ENCODE peak calls at places on chromosomes 1 and 21, in six cellular contexts. Z is GM23338, N is progenitor cell of endocrine pancreas, O is H1, H is GM10248, Q is pancreas. K is an unnamed sample.
A peak's percentile ranks its signal among the peaks of the same experiment; 100 is the strongest.

GRCh38 chr1:66550243-66550642 is 16.3 kb downstream of the SGIP1 start:
- DNase-seq in Z (no peak), N (no peak), O (no peak), H (no peak), Q (no peak), K (no peak)

GRCh38 chr1:94032637-94033036 is 88.3 kb downstream of the ABCA4 start:
- DNase-seq in Z (no peak), N (no peak), O (no peak), H (no peak), Q (no peak), K (no peak)

GRCh38 chr1:216518844-216519627 is 95.8 kb upstream of the USH2A start:
- DNase-seq in Z (no peak), N (no peak), O (no peak), H (no peak), Q (no peak), K (no peak)

GRCh38 chr1:6486433-6487011 is 4.9 kb downstream of the PLEKHG5 start:
- DNase-seq in Z (peak; percentile 98), N (peak; percentile 89), O (peak; percentile 79), H (peak; percentile 87), Q (peak; percentile 74), K (peak; percentile 77)

GRCh38 chr1:246280551-246280950 is 226.5 kb downstream of the SMYD3 start:
- DNase-seq in Z (peak; percentile 21), N (no peak), O (no peak), H (no peak), Q (no peak), K (no peak)

GRCh38 chr1:200727257-200727656 is 11.4 kb upstream of the CAMSAP2 start:
- DNase-seq in Z (no peak), N (no peak), O (no peak), H (no peak), Q (no peak), K (no peak)

GRCh38 chr1:12344611-12345299 is 114.9 kb downstream of the VPS13D start:
- DNase-seq in Z (no peak), N (no peak), O (no peak), H (peak; percentile 11), Q (no peak), K (no peak)

GRCh38 chr1:195766709-195767108 is 841.5 kb downstream of the KCNT2 start:
- DNase-seq in Z (no peak), N (no peak), O (no peak), H (no peak), Q (no peak), K (no peak)

GRCh38 chr1:3162483-3162882 is 93.5 kb downstream of the PRDM16 start:
- DNase-seq in Z (no peak), N (no peak), O (no peak), H (no peak), Q (no peak), K (no peak)

GRCh38 chr1:32716312-32717126 is 13.9 kb upstream of the SYNC start:
- DNase-seq in Z (peak; percentile 100), N (peak; percentile 94), O (peak; percentile 91), H (peak; percentile 83), Q (peak; percentile 100), K (peak; percentile 63)

GRCh38 chr1:204376919-204377799 is 17.4 kb upstream of the PLEKHA6 start:
- DNase-seq in Z (no peak), N (no peak), O (no peak), H (no peak), Q (peak; percentile 94), K (no peak)

GRCh38 chr21:44914176-44914874 is 6.4 kb downstream of the ITGB2 start:
- DNase-seq in Z (no peak), N (no peak), O (no peak), H (no peak), Q (no peak), K (no peak)

GRCh38 chr21:43699933-43700599 is 18.9 kb upstream of the PDXK start:
- DNase-seq in Z (no peak), N (no peak), O (no peak), H (no peak), Q (no peak), K (no peak)

DNA sequence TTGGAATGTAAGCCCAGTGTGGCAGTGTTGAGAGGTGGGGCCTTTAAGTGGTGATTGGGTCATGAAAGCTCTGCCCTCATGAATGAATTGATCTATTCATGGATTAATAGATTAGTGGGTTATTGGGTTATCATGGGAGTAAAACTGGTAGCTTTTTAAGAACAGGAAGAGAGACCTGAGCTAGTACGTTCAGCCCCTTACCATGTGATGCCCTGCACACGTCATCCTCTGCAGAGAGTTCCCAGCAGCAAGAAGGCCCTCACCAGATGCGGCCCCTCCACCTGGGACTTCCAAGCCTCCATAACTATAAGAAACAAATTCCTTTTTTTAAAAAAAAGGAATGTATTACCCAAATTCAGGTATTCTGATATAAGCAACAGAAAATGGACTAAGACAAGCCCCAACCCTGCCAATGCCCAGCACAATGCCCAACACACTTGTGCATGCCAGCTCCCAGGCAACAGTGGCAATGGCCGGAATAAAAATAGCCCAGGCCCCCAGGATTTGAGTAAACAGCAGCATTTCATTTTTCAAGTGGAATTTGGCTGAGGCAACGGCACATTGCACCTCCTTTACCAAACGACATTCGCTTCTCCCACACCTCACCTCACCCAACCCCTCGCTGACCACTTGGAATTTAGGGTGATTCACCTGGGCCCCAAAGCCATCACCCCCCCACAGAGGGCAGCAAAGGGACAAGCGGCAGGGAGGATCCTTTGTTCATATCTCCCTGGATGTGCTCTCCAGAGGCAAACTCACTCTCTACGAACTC is 215.9 kb downstream of the TOMM20 start:
- DNase-seq in Z (peak; percentile 32), N (no peak), O (no peak), H (no peak), Q (no peak), K (no peak)
- TF ChIP-seq CTCF in Z (peak; percentile 48), N (no peak), O (no peak), H (no peak), Q (no peak), K (no peak)

DNA sequence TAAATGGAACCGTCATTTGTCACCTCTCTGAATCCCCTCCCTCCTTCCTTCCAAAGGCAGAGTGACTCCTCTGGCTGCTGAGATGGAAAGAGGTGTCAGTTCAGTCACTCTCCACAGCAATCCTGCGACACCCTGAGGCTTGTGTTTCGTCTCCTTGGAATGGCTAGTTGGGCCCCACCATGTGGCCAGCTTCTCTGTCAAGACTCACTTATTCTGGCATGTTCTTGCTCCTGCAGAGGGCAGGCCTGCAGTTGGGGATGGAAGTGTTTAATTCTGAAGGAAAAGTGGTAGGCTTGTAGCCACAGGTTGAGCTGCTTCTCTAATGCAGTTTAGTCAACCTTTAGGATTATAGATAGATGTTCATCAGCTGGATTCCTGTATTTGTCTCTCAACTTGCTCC is 149.6 kb downstream of the LMO4 start:
- DNase-seq in Z (peak; percentile 69), N (no peak), O (no peak), H (no peak), Q (no peak), K (no peak)
- TF ChIP-seq CTCF in Z (peak; percentile 67), N (no peak), O (peak; percentile 63), H (peak; percentile 10), Q (no peak), K (peak; percentile 10)

GRCh38 chr1:223709598-223709997 is 2.7 kb upstream of the CAPN2 start:
- DNase-seq in Z (no peak), N (no peak), O (no peak), H (no peak), Q (no peak), K (no peak)

GRCh38 chr1:223707270-223708000 is 4.9 kb upstream of the CAPN2 start:
- DNase-seq in Z (peak; percentile 35), N (no peak), O (no peak), H (no peak), Q (peak; percentile 55), K (no peak)

GRCh38 chr1:223706077-223706988 is 6.0 kb upstream of the CAPN2 start:
- DNase-seq in Z (no peak), N (no peak), O (no peak), H (no peak), Q (no peak), K (no peak)

GRCh38 chr1:223708651-223709268 is 3.6 kb upstream of the CAPN2 start:
- DNase-seq in Z (no peak), N (no peak), O (no peak), H (no peak), Q (no peak), K (no peak)

DNA sequence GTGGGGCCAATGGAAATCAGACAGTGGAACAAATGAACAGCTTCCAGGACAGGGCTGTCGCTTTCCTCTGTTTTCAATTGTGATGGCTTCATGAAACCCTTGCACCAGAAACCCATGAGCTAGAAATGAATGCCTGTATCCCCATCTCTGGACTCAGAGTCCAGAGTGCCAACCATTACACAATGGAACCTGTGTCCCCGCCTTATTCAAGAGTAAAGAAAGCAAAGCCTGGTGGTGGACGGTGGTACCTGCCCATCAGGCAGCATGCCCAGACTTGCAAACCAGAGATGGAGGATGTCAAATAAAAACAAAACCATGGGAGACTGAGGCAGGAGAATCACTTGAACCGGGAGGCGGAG is 4.4 kb upstream of the CAPN2 start:
- DNase-seq in Z (no peak), N (no peak), O (no peak), H (no peak), Q (no peak), K (no peak)
- TF ChIP-seq CTCF in Z (no peak), N (peak; percentile 24), O (no peak), H (no peak), Q (no peak), K (no peak)

GRCh38 chr1:41417335-41417682 is 56.1 kb downstream of the FOXO6 start:
- DNase-seq in Z (no peak), N (no peak), O (no peak), H (no peak), Q (no peak), K (no peak)
- TF ChIP-seq CTCF in Z (no peak), N (no peak), O (no peak), H (no peak), Q (no peak), K (no peak)

DNA sequence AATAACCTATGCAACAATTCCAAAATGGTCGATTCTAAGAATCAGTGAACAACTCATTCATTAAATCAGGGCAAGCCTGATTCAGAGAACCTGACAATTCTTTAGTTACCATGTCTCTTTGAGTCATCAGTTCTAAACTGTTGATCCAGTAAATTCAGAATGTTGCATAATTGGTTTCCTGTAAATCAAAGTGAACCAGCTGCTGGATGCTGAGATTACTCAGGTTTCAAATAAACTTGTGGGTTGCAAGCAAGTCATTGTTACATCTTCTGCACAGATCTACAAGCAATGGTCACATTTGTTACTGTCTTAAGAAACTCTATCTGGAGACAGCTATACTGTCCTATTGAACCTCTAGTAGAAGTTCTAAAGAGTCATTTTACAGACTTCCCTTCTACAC is 16.5 kb downstream of the PLA2G2D start:
- DNase-seq in Z (no peak), N (no peak), O (no peak), H (no peak), Q (no peak), K (no peak)
- TF ChIP-seq CTCF in Z (no peak), N (no peak), O (no peak), H (no peak), Q (no peak), K (no peak)

GRCh38 chr1:166628259-166628658 is 211.0 kb upstream of the POGK start:
- DNase-seq in Z (no peak), N (no peak), O (no peak), H (no peak), Q (no peak), K (no peak)
- TF ChIP-seq CTCF in Z (no peak), N (no peak), O (no peak), H (no peak), Q (no peak), K (no peak)

K was measured in D721Med.